ENCODE peak calls at places on chromosomes 5 and 9, in four cellular contexts. F is tibial nerve, Z is PC-9, C is heart right ventricle. G is an unnamed sample.

GRCh38 chr5:5348135-5348534 is 74.3 kb upstream of the ICE1 start:
- DNase-seq in F (no peak), Z (no peak), C (no peak), G (no peak)

GRCh38 chr9:29906065-29906464 is 2332.8 kb upstream of the C9orf72 start:
- DNase-seq in F (no peak), Z (no peak), C (no peak), G (no peak)

GRCh38 chr5:150484964-150485769 is 22.8 kb upstream of the NDST1 start:
- DNase-seq in F (no peak), Z (no peak), C (no peak), G (no peak)

GRCh38 chr9:136197930-136198604 is 6.9 kb downstream of the LHX3 start:
- DNase-seq in F (no peak), Z (no peak), C (no peak), G (no peak)

GRCh38 chr5:180803181-180804128 is 849 bp upstream of the MGAT1 start:
- DNase-seq in F (peak; percentile 72), Z (no peak), C (peak; percentile 71), G (peak; percentile 74)

GRCh38 chr5:44997506-44997905 is 188.8 kb downstream of the MRPS30 start:
- DNase-seq in F (no peak), Z (no peak), C (no peak), G (no peak)

GRCh38 chr9:91134608-91135007 is 227.1 kb downstream of the AUH start:
- DNase-seq in F (no peak), Z (no peak), C (no peak), G (no peak)

GRCh38 chr9:119273325-119273904 is 95.8 kb downstream of the BRINP1 start:
- DNase-seq in F (no peak), Z (no peak), C (no peak), G (no peak)

GRCh38 chr9:136626740-136627642 is 35.7 kb upstream of the EGFL7 start:
- DNase-seq in F (no peak), Z (no peak), C (no peak), G (no peak)

GRCh38 chr9:93432964-93433363 is 18.5 kb upstream of the FAM120A start:
- DNase-seq in F (no peak), Z (no peak), C (no peak), G (no peak)

GRCh38 chr9:112097712-112098688 is 77.1 kb downstream of the SUSD1 start:
- DNase-seq in F (peak; percentile 65), Z (peak; percentile 64), C (peak; percentile 32), G (peak; percentile 51)

GRCh38 chr9:99259231-99259918 is 37.3 kb downstream of the SEC61B start:
- DNase-seq in F (peak; percentile 64), Z (no peak), C (peak; percentile 85), G (no peak)

GRCh38 chr5:56279979-56280378 is 46.8 kb upstream of the ANKRD55 start:
- DNase-seq in F (no peak), Z (peak; percentile 76), C (no peak), G (no peak)

GRCh38 chr5:172762214-172763119 is 8.5 kb downstream of the DUSP1 start:
- DNase-seq in F (no peak), Z (no peak), C (no peak), G (no peak)

GRCh38 chr5:1737790-1738405 is 61.7 kb downstream of the MRPL36 start:
- DNase-seq in F (no peak), Z (no peak), C (no peak), G (no peak)

GRCh38 chr9:115850548-115851304 is 302.9 kb upstream of the PAPPA start:
- DNase-seq in F (no peak), Z (no peak), C (no peak), G (no peak)

GRCh38 chr9:136267261-136268111 is 21.9 kb upstream of the QSOX2 start:
- DNase-seq in F (peak; percentile 57), Z (peak; percentile 57), C (peak; percentile 86), G (peak; percentile 77)

GRCh38 chr5:122703214-122703613 is 71.7 kb upstream of the SNX2 start:
- DNase-seq in F (no peak), Z (no peak), C (no peak), G (no peak)

GRCh38 chr5:111004291-111004690 is 67.2 kb upstream of the TSLP start:
- DNase-seq in F (no peak), Z (no peak), C (no peak), G (no peak)

GRCh38 chr5:167730121-167730520 is 561.3 kb upstream of the WWC1 start:
- DNase-seq in F (no peak), Z (peak; percentile 71), C (no peak), G (no peak)

GRCh38 chr9:93812410-93812668 is 142.8 kb downstream of the BARX1 start:
- DNase-seq in F (no peak), Z (no peak), C (no peak), G (no peak)

GRCh38 chr5:14188778-14189177 is 45.6 kb downstream of the TRIO start:
- DNase-seq in F (no peak), Z (no peak), C (no peak), G (no peak)
- H3K4me1 ChIP-seq in F (no peaks in the 10 kb centered on the region), Z (peaks cover 96% of the 10 kb centered on the region), C (peaks cover 87% of the 10 kb centered on the region), G (no peaks in the 10 kb centered on the region)

GRCh38 chr5:83428126-83428525 is 43.4 kb upstream of the VCAN start:
- DNase-seq in F (no peak), Z (no peak), C (no peak), G (no peak)
- H3K4me1 ChIP-seq in F (no peaks in the 10 kb centered on the region), Z (no peaks in the 10 kb centered on the region), C (peaks cover 8% of the 10 kb centered on the region), G (no peaks in the 10 kb centered on the region)

DNA sequence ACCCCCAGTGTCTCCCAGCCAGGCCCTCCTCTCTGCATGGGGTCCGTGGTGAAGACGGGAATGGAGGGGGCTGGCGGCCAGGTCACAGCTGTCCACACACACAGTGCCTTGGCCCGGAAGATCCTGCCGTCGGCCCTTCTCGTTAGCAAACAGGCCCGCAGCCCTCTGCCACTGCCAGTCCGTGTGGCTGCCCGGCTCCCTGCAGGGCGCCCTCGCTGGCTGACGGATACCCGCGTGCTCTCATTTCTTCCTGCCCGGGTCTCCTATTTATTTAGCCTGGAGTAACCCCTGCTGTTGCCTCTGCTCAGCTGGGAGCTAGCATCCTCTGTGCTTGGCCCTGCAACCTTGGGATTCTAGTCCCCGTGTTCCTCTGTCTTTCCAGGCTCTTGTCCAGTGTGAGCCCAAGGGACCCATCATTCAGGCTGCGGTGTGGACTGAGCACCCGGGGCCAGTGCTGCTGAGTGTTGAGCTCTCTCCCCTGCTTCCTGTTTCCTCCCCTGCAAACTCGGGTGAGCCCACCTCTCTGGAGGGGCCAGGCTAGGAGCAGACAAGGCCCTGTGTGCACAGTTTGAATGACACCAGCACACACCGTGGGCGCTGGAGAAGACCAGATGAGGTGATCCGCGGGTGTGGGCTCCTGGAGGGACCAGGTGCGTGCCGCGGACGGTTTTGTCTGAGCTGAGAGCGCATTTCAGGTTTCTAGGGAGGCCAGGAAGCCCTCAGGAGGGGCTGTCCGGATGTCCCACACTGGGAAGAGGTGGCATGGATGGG is 14.6 kb upstream of the RNU6ATAC start:
- DNase-seq in F (peak; percentile 68), Z (no peak), C (no peak), G (no peak)
- H3K4me1 ChIP-seq in F (no peaks in the 10 kb centered on the region), Z (no peaks in the 10 kb centered on the region), C (peaks cover 32% of the 10 kb centered on the region), G (peaks cover 8% of the 10 kb centered on the region)

GRCh38 chr9:14690986-14691730 is 2.1 kb downstream of the ZDHHC21 start:
- DNase-seq in F (no peak), Z (peak; percentile 40), C (no peak), G (no peak)
- H3K4me1 ChIP-seq in F (no peaks in the 10 kb centered on the region), Z (peaks cover 19% of the 10 kb centered on the region), C (peaks cover 29% of the 10 kb centered on the region), G (peaks cover 5% of the 10 kb centered on the region)

GRCh38 chr9:27462434-27462833 is 61.7 kb upstream of the IFNK start:
- DNase-seq in F (no peak), Z (no peak), C (no peak), G (no peak)
- H3K4me1 ChIP-seq in F (no peaks in the 10 kb centered on the region), Z (no peaks in the 10 kb centered on the region), C (peaks cover 27% of the 10 kb centered on the region), G (no peaks in the 10 kb centered on the region)

GRCh38 chr5:154783774-154784460 is 28.7 kb downstream of the LARP1 start:
- DNase-seq in F (no peak), Z (no peak), C (no peak), G (no peak)

GRCh38 chr5:154780128-154780527 is 25.0 kb downstream of the LARP1 start:
- DNase-seq in F (no peak), Z (no peak), C (no peak), G (no peak)

GRCh38 chr5:154782812-154783592 is 27.8 kb downstream of the LARP1 start:
- DNase-seq in F (no peak), Z (no peak), C (no peak), G (no peak)

GRCh38 chr5:154784856-154785255 is 29.7 kb downstream of the LARP1 start:
- DNase-seq in F (no peak), Z (no peak), C (no peak), G (no peak)

DNA sequence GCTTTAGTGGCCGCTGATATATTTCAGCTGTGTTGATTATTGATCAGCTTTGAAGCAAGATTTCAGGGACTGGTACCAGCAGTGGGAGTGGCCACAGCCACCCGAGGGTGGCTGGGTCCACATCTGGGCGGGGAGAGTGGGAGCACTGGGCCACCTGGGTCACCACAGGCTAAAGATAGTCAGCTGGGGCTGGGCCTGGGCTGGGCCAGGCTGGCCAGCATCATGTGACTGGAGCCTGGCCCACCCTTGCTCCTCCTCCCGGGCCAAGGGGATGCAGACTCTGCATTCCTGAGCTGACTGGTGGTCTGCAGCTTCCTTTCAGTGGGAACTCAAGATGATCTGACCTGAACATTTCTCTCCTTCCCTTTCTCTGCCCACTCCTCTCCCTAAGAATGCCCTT is 27.1 kb downstream of the LARP1 start:
- DNase-seq in F (no peak), Z (no peak), C (peak; percentile 35), G (no peak)
- H3K4me1 ChIP-seq in F (no peaks in the 10 kb centered on the region), Z (peaks cover 14% of the 10 kb centered on the region), C (peaks cover 96% of the 10 kb centered on the region), G (peaks cover 28% of the 10 kb centered on the region)

DNA sequence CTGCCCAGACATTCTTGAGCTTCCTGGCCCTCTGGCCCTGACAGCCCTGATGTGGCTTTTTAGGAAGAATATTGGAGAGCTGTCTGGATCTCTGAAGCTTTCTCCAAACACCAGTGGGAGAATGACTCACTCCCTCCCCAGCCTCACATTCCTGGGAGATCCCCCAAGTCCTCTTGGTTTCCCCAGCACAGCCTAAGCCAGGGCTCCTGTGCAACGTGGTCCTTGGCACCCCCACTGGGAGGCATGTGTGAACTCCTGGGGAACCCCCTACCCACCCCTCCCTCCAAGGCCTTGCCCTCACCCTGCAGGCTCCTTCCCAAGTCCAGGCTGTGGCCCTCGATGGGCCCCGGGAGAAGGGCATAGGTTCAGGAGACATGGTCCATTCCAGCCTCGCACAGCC is 12.7 kb downstream of the GLIPR2 start:
- DNase-seq in F (no peak), Z (no peak), C (no peak), G (no peak)
- H3K4me1 ChIP-seq in F (no peaks in the 10 kb centered on the region), Z (peaks cover 13% of the 10 kb centered on the region), C (peaks cover 99% of the 10 kb centered on the region), G (peaks cover 84% of the 10 kb centered on the region)

G was measured in effector memory CD4-positive, alpha-beta T cell.